ENCODE peak calls at places on chromosomes 11 and 22, in four cellular contexts. T is heart left ventricle, E is stomach, S is sigmoid colon. Q is an unnamed sample.

GRCh38 chr11:62694455-62695167 is 5.3 kb upstream of the LRRN4CL start:
- DNase-seq in T (peak), E (peak), S (peak), Q (peak)

GRCh38 chr11:44066732-44067131 is 662 bp downstream of the ACCS start:
- DNase-seq in T (no peak), E (no peak), S (peak), Q (peak)

GRCh38 chr22:34841321-34841901 is 224.5 kb upstream of the ISX start:
- DNase-seq in T (no peak), E (no peak), S (no peak), Q (no peak)

GRCh38 chr22:19703869-19704268 is 10.4 kb upstream of the SEPTIN5 start:
- DNase-seq in T (no peak), E (no peak), S (peak), Q (no peak)

GRCh38 chr22:28711820-28712777 is 29.5 kb downstream of the CHEK2 start:
- DNase-seq in T (no peak), E (no peak), S (no peak), Q (peak)

GRCh38 chr22:41746563-41747400 is 47.5 kb downstream of the MEI1 start:
- DNase-seq in T (peak), E (peak), S (peak), Q (peak)

GRCh38 chr22:47333625-47334024 is 571.2 kb downstream of the TBC1D22A start:
- DNase-seq in T (no peak), E (no peak), S (no peak), Q (peak)

GRCh38 chr11:71188073-71188472 is 64.3 kb downstream of the SHANK2 start:
- DNase-seq in T (no peak), E (no peak), S (peak), Q (no peak)

GRCh38 chr11:1675536-1676253 is 21.3 kb upstream of the KRTAP5-6 start:
- DNase-seq in T (no peak), E (no peak), S (no peak), Q (no peak)
- TF ChIP-seq POLR2A in T (no peak), E (no peak), S (no peak), Q (no peak)

DNA sequence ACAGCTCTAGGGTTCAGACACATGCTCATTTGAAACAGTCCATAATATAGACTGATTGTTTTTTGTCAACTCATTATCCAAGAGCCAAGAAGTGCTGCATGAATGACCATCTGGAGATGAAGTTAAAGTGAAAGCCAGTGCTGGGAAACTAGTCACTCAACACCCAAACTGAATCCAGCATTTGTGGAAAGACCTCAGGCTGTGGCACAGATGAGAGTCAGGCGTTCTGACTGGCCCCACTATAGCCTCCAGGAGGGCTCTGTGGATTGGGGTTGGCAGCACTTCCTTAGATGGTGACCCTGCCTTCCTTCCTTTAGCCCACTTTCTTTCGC is 2.1 kb downstream of the FEZ1 start:
- DNase-seq in T (no peak), E (no peak), S (no peak), Q (no peak)
- H3K4me3 ChIP-seq in T (peak), E (no peak), S (no peak), Q (no peak)

GRCh38 chr11:119091966-119092879 is 7.5 kb downstream of the HMBS start:
- DNase-seq in T (no peak), E (no peak), S (no peak), Q (no peak)
- H3K27ac ChIP-seq in T (no peak), E (no peak), S (peak), Q (no peak)

GRCh38 chr11:75689861-75690641 is 21.2 kb upstream of the MAP6 start:
- DNase-seq in T (no peak), E (no peak), S (no peak), Q (no peak)

GRCh38 chr11:75691804-75692203 is 23.0 kb upstream of the MAP6 start:
- DNase-seq in T (no peak), E (no peak), S (no peak), Q (no peak)
- TF ChIP-seq POLR2A in T (no peak), E (no peak), S (no peak), Q (no peak)

Q was measured in body of pancreas.